ENCODE peak calls at places on chromosomes 11 and 22, in ten cellular contexts. I is HAP-1; P is CD8-positive, alpha-beta memory T cell; W is mammary epithelial cell; N is AG10803; A is lower lobe of right lung; M is iPS DF 6.9; Z is skeletal muscle cell; U is tibial nerve; T is fibroblast of lung. K is an unnamed sample.

GRCh38 chr22:36982136-36982535 is 37.1 kb downstream of the TST start:
- DNase-seq in Z (no peak), A (no peak), W (no peak), U (no peak), T (no peak), P (no peak), I (peak), M (no peak), N (no peak), K (no peak)

GRCh38 chr11:77473001-77473800 is 693 bp downstream of the PAK1 start:
- DNase-seq in A (peak), M (no peak), W (peak), Z (no peak), T (peak), N (no peak), U (no peak), P (peak), I (peak), K (no peak)

GRCh38 chr11:111452146-111452545 is 60.0 kb downstream of the BTG4 start:
- DNase-seq in T (peak), Z (no peak), M (no peak), U (no peak), W (peak), I (no peak), N (peak), A (no peak), P (no peak), K (no peak)

GRCh38 chr11:5284551-5285130 is 14.9 kb upstream of the HBE1 start:
- DNase-seq in Z (no peak), N (no peak), A (no peak), P (no peak), T (no peak), W (no peak), I (no peak), M (no peak), U (no peak), K (no peak)

GRCh38 chr22:40218723-40219294 is 41.1 kb downstream of the TNRC6B start:
- DNase-seq in I (no peak), A (no peak), Z (no peak), M (no peak), N (no peak), T (peak), W (no peak), P (no peak), U (no peak), K (no peak)

GRCh38 chr22:44259366-44260215 is 53.2 kb downstream of the SHISAL1 start:
- DNase-seq in U (no peak), M (no peak), N (no peak), T (no peak), W (no peak), I (peak), Z (no peak), A (no peak), P (no peak), K (no peak)

GRCh38 chr22:19827341-19828034 is 27.2 kb downstream of the GNB1L start:
- DNase-seq in I (no peak), N (no peak), A (no peak), W (no peak), Z (no peak), P (no peak), T (no peak), U (no peak), M (no peak), K (no peak)

GRCh38 chr22:17770180-17771077 is 3.8 kb downstream of the BID start:
- DNase-seq in M (no peak), Z (no peak), T (no peak), P (no peak), I (no peak), A (no peak), W (no peak), U (no peak), N (no peak), K (no peak)

GRCh38 chr11:61079416-61080150 is 22.7 kb upstream of the CD5 start:
- DNase-seq in I (no peak), M (no peak), N (no peak), Z (no peak), T (no peak), U (no peak), W (no peak), A (no peak), P (no peak), K (no peak)

GRCh38 chr11:47101452-47101851 is 75.2 kb downstream of the ARFGAP2 start:
- DNase-seq in T (no peak), Z (no peak), U (no peak), M (no peak), W (no peak), N (no peak), P (no peak), I (no peak), A (no peak), K (no peak)

GRCh38 chr11:68935516-68936357 is 32.0 kb downstream of the IGHMBP2 start:
- DNase-seq in A (no peak), T (no peak), M (no peak), N (no peak), W (no peak), I (no peak), Z (no peak), U (no peak), P (no peak), K (no peak)

GRCh38 chr22:22706253-22706940 is 62.0 kb downstream of the GGTLC2 start:
- DNase-seq in N (no peak), P (no peak), A (no peak), U (no peak), M (no peak), W (no peak), I (no peak), T (no peak), Z (no peak), K (no peak)

GRCh38 chr11:60924110-60924905 is at the start of gene TMEM132A:
- DNase-seq in N (peak), T (peak), U (no peak), M (peak), I (peak), Z (peak), P (no peak), A (peak), W (peak), K (no peak)

GRCh38 chr11:99911116-99911515 is 776.0 kb upstream of the ARHGAP42 start:
- DNase-seq in P (no peak), N (no peak), M (no peak), I (no peak), A (no peak), Z (no peak), T (no peak), U (no peak), W (no peak), K (no peak)

GRCh38 chr22:21043856-21044535 is 1.8 kb upstream of the LRRC74B start:
- DNase-seq in U (no peak), P (no peak), T (no peak), M (no peak), A (peak), N (no peak), Z (no peak), I (no peak), W (peak), K (no peak)

GRCh38 chr11:80993561-80993960 is 1552.7 kb upstream of the TENM4 start:
- DNase-seq in W (no peak), P (no peak), Z (no peak), N (peak), T (peak), M (no peak), A (no peak), I (no peak), U (no peak), K (no peak)

GRCh38 chr11:66069715-66070603 is at the start of gene PACS1:
- DNase-seq in N (peak), M (no peak), T (peak), P (peak), U (peak), W (peak), Z (peak), A (peak), I (peak), K (no peak)

GRCh38 chr11:119340335-119341221 is at the start of gene C1QTNF5:
- DNase-seq in N (peak), U (peak), W (no peak), M (no peak), T (peak), P (no peak), I (no peak), A (peak), Z (no peak), K (peak)

GRCh38 chr11:76730887-76731286 is 52.3 kb upstream of the TSKU start:
- DNase-seq in N (no peak), T (no peak), A (no peak), I (no peak), Z (no peak), W (no peak), U (no peak), P (no peak), M (no peak), K (no peak)

GRCh38 chr11:77109236-77110019 is 6.8 kb downstream of the OMP start:
- DNase-seq in N (peak), I (no peak), A (no peak), W (no peak), Z (no peak), P (no peak), U (no peak), T (peak), M (no peak), K (no peak)

GRCh38 chr11:62676698-62677097 is 2.2 kb downstream of the UBXN1 start:
- DNase-seq in T (no peak), I (no peak), P (no peak), M (no peak), W (no peak), A (no peak), Z (no peak), N (no peak), U (no peak), K (no peak)

GRCh38 chr11:118921121-118921928 is 4.4 kb downstream of the BCL9L start:
- DNase-seq in A (peak), N (peak), P (no peak), Z (peak), W (peak), M (no peak), T (peak), U (peak), I (peak), K (no peak)

GRCh38 chr11:46381046-46381835 is at the start of gene MDK:
- DNase-seq in N (no peak), I (peak), Z (no peak), U (no peak), M (no peak), T (no peak), A (peak), P (no peak), W (no peak), K (no peak)

GRCh38 chr11:35615911-35616900 is 2.1 kb upstream of the FJX1 start:
- DNase-seq in T (peak), W (no peak), P (peak), Z (no peak), M (no peak), N (peak), U (no peak), A (no peak), I (peak), K (no peak)

GRCh38 chr11:69734841-69735240 is 31.0 kb upstream of the FGF19 start:
- DNase-seq in I (no peak), W (no peak), Z (no peak), N (no peak), U (no peak), A (no peak), T (no peak), P (no peak), M (no peak), K (no peak)

GRCh38 chr22:38706101-38706884 is 549 bp downstream of the GTPBP1 start:
- DNase-seq in P (peak), W (peak), I (peak), U (no peak), Z (no peak), M (no peak), T (peak), A (peak), N (peak), K (no peak)

GRCh38 chr11:44979536-44980399 is 29.1 kb upstream of the TP53I11 start:
- DNase-seq in M (no peak), P (no peak), W (no peak), N (no peak), Z (no peak), A (peak), I (no peak), U (no peak), T (no peak), K (no peak)

GRCh38 chr22:21044931-21045584 is 688 bp upstream of the LRRC74B start:
- DNase-seq in A (peak), M (no peak), Z (peak), W (peak), I (no peak), P (no peak), N (peak), T (peak), U (no peak), K (peak)

GRCh38 chr11:57466680-57467079 is 6.4 kb downstream of the RTN4RL2 start:
- DNase-seq in W (no peak), I (no peak), M (no peak), Z (no peak), N (no peak), T (no peak), U (no peak), P (no peak), A (no peak), K (no peak)
- H3K4me3 ChIP-seq in W (no peak), I (no peak), M (no peak), Z (no peak), N (no peak), T (no peak), U (no peak), P (no peak), A (no peak), K (no peak)

GRCh38 chr11:117872962-117873827 is 3.3 kb downstream of the FXYD6 start:
- DNase-seq in T (no peak), U (no peak), N (no peak), M (no peak), Z (no peak), W (no peak), I (no peak), A (no peak), P (no peak), K (no peak)

GRCh38 chr11:117874910-117875396 is 1.5 kb downstream of the FXYD6 start:
- DNase-seq in U (no peak), Z (no peak), N (no peak), A (no peak), I (no peak), M (no peak), W (no peak), T (no peak), P (no peak), K (no peak)

GRCh38 chr11:117875397-117876048 is 935 bp downstream of the FXYD6 start:
- DNase-seq in T (no peak), N (no peak), Z (no peak), M (no peak), I (peak), P (peak), A (no peak), U (no peak), W (no peak), K (no peak)

GRCh38 chr11:117873828-117874125 is 2.7 kb downstream of the FXYD6 start:
- DNase-seq in Z (no peak), I (no peak), P (no peak), W (no peak), M (no peak), U (no peak), T (no peak), A (no peak), N (no peak), K (no peak)

GRCh38 chr11:117874253-117874909 is 2.1 kb downstream of the FXYD6 start:
- DNase-seq in W (no peak), P (no peak), Z (no peak), N (no peak), U (no peak), I (no peak), A (no peak), T (no peak), M (no peak), K (no peak)
- H3K4me3 ChIP-seq in W (no peak), P (no peak), Z (no peak), N (no peak), U (no peak), I (no peak), A (peak), T (no peak), M (no peak), K (no peak)

GRCh38 chr11:57460756-57461749 is 725 bp downstream of the RTN4RL2 start:
- DNase-seq in P (no peak), W (no peak), A (no peak), T (no peak), U (no peak), Z (no peak), I (peak), M (no peak), N (no peak), K (no peak)
- H3K4me3 ChIP-seq in P (no peak), W (no peak), A (peak), T (peak), U (peak), Z (peak), I (peak), M (peak), N (peak), K (peak)

GRCh38 chr11:125624756-125625213 is at the start of gene CHEK1:
- DNase-seq in M (no peak), Z (no peak), I (no peak), T (no peak), P (no peak), U (no peak), N (no peak), W (no peak), A (no peak), K (no peak)

GRCh38 chr11:125625225-125625593 is 246 bp downstream of the CHEK1 start:
- DNase-seq in W (no peak), P (no peak), U (no peak), I (no peak), Z (peak), A (no peak), N (peak), T (no peak), M (peak), K (no peak)

GRCh38 chr11:125626381-125626950 is 1.5 kb downstream of the CHEK1 start:
- DNase-seq in M (no peak), T (no peak), U (no peak), A (no peak), P (peak), N (peak), W (no peak), I (no peak), Z (no peak), K (peak)

GRCh38 chr11:125625594-125626380 is 824 bp downstream of the CHEK1 start:
- DNase-seq in N (peak), T (peak), A (peak), U (peak), M (peak), Z (peak), I (peak), P (peak), W (peak), K (peak)

GRCh38 chr11:125627236-125627910 is 2.4 kb downstream of the CHEK1 start:
- DNase-seq in I (no peak), Z (no peak), T (peak), M (no peak), A (no peak), U (no peak), P (no peak), N (no peak), W (peak), K (no peak)
- H3K4me3 ChIP-seq in I (peak), Z (peak), T (peak), M (peak), A (no peak), U (no peak), P (peak), N (peak), W (peak), K (peak)

GRCh38 chr11:134560066-134560465 is 148.0 kb upstream of the B3GAT1 start:
- DNase-seq in Z (no peak), N (no peak), P (no peak), A (no peak), U (no peak), W (no peak), M (no peak), I (no peak), T (no peak), K (no peak)
- H3K4me3 ChIP-seq in Z (no peak), N (no peak), P (no peak), A (no peak), U (no peak), W (no peak), M (no peak), I (no peak), T (no peak), K (no peak)

DNA sequence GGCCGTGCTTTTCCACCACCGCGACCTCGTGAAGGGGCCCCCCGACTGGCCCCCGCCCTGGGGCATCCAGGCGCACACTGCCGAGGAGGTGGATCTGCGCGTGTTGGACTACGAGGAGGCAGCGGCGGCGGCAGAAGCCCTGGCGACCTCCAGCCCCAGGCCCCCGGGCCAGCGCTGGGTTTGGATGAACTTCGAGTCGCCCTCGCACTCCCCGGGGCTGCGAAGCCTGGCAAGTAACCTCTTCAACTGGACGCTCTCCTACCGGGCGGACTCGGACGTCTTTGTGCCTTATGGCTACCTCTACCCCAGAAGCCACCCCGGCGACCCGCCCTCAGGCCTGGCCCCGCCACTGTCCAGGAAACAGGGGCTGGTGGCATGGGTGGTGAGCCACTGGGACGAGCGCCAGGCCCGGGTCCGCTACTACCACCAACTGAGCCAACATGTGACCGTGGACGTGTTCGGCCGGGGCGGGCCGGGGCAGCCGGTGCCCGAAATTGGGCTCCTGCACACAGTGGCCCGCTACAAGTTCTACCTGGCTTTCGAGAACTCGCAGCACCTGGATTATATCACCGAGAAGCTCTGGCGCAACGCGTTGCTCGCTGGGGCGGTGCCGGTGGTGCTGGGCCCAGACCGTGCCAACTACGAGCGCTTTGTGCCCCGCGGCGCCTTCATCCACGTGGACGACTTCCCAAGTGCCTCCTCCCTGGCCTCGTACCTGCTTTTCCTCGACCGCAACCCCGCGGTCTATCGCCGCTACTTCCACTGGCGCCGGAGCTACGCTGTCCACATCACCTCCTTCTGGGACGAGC is 1.3 kb downstream of the FUT4 start:
- DNase-seq in M (no peak), W (no peak), Z (no peak), N (peak), A (peak), P (no peak), I (peak), T (no peak), U (no peak), K (no peak)
- H3K4me3 ChIP-seq in M (peak), W (no peak), Z (peak), N (peak), A (peak), P (peak), I (peak), T (peak), U (peak), K (peak)

DNA sequence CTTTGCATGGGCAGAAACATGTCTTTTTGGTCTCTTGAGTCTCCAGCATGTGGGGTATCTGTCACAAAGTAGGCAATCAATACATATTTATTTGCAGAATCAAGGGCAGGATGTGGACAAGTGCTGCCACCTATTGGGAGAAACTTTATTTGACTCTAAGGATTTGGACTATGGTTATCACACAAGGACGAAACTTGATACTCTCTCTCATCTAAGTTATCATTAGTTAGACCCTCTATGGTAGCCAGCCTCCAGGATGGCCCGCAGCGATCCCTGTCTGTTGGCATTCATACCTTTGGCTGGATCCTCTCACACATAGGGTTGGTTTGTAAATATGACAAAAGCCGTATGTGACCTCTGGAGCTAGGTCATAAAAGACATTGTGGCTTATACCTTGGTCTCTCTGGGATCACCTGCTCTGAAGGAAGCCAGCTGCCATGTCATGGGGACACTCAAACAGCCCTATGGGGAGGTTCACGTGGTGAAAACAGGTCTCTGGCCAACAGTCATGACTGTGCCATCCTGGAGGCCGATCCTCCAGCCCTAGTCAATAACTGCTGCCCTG is 1.1 kb upstream of the FBXO7 start:
- DNase-seq in W (peak), Z (peak), N (peak), A (no peak), U (no peak), T (peak), I (peak), P (peak), M (peak), K (peak)
- H3K4me3 ChIP-seq in W (no peak), Z (peak), N (peak), A (peak), U (no peak), T (peak), I (no peak), P (peak), M (no peak), K (peak)